ENCODE peak calls at places on chromosomes 2 and 18, in seven cellular contexts. S is NB4, Q is GM12878, O is K562, K is H1, G is HCT116, A is HepG2. Y is an unnamed sample.

GRCh38 chr18:48827321-48828200 is 123.2 kb downstream of the SMAD7 start:
- DNase-seq in O (no peak), G (no peak), Q (no peak), S (no peak), A (no peak), K (no peak), Y (no peak)

GRCh38 chr18:36532394-36532793 is 234.9 kb downstream of the FHOD3 start:
- DNase-seq in Q (no peak), O (no peak), G (no peak), A (no peak), S (no peak), K (no peak), Y (no peak)

GRCh38 chr2:227509086-227509485 is 37.1 kb downstream of the AGFG1 start:
- DNase-seq in S (no peak), G (no peak), K (no peak), Q (no peak), A (no peak), O (no peak), Y (no peak)

GRCh38 chr2:140144611-140145010 is 1364.4 kb upstream of the NXPH2 start:
- DNase-seq in G (no peak), O (no peak), S (no peak), K (no peak), Q (no peak), A (no peak), Y (no peak)

GRCh38 chr18:64318547-64318946 is 169.7 kb upstream of the LINC00305 start:
- DNase-seq in K (no peak), Q (no peak), O (no peak), S (no peak), G (no peak), A (no peak), Y (no peak)

GRCh38 chr2:15050483-15050882 is 418.0 kb downstream of the LRATD1 start:
- DNase-seq in O (no peak), G (no peak), Q (no peak), A (no peak), S (no peak), K (no peak), Y (no peak)

GRCh38 chr2:88880441-88880953 is 189.0 kb downstream of the RPIA start:
- DNase-seq in A (peak), O (peak), S (peak), Q (no peak), G (peak), K (no peak), Y (peak)

GRCh38 chr2:45707034-45707433 is 55.6 kb downstream of the PRKCE start:
- DNase-seq in A (no peak), Q (no peak), O (no peak), S (no peak), K (no peak), G (no peak), Y (no peak)

GRCh38 chr2:168348076-168348475 is 100.7 kb upstream of the STK39 start:
- DNase-seq in S (peak), A (peak), K (no peak), Q (no peak), G (peak), O (peak), Y (peak)

GRCh38 chr2:73233932-73234832 is at the start of gene CCT7:
- DNase-seq in A (peak), Q (peak), G (peak), O (peak), S (peak), K (no peak), Y (peak)
- TF ChIP-seq POLR2A in A (peak), Q (peak), G (peak), O (peak), S (peak), K (peak), Y (peak)

DNA sequence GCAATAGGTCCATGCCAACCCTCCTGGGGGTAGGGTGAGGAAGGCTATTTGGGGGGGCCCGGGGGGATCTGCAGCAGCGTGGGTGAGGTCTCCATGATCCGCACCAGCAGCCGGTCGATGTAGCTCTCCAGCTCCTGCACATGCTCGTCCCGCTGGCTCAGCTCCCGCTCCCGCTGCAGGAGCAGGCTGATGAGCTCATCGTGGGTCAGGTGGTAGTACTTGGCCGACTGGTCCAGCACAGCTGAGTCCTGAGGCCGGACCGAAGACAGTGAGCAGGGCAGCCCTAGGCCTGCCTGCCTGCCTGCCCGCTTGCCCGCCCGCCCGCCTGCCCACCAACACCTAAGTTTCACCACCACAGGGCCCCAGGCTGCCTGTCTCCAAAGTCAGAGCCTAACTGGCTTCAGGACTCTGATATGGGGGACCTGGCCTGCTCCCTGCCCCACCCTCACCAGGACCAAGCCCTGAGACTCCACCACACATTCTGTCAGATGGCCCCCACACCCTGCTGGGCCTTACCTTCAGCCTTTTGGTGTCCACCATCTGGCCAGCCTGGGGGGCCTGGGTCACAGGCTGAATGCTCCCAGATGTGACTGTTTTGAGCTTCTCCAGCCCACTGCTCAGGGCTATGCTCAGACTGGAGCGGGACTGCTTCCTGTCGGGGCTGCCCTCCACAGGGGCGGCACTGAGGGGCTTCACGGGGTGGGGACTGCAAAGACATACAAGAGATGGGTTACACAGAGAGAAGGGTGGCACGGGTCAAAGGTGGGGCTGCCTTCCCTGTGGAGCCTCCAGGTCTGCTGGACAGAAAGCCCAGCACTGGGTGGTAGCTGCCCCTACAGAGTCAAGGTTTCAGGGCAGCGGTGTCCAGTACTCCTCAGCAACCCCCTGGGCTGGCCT is 4.2 kb upstream of the SFXN5 start:
- DNase-seq in S (no peak), G (no peak), O (no peak), K (no peak), A (no peak), Q (no peak), Y (no peak)
- TF ChIP-seq MAX in S (no peak), G (no peak), O (no peak), K (no peak), A (no peak), Q (no peak), Y (no peak)

DNA sequence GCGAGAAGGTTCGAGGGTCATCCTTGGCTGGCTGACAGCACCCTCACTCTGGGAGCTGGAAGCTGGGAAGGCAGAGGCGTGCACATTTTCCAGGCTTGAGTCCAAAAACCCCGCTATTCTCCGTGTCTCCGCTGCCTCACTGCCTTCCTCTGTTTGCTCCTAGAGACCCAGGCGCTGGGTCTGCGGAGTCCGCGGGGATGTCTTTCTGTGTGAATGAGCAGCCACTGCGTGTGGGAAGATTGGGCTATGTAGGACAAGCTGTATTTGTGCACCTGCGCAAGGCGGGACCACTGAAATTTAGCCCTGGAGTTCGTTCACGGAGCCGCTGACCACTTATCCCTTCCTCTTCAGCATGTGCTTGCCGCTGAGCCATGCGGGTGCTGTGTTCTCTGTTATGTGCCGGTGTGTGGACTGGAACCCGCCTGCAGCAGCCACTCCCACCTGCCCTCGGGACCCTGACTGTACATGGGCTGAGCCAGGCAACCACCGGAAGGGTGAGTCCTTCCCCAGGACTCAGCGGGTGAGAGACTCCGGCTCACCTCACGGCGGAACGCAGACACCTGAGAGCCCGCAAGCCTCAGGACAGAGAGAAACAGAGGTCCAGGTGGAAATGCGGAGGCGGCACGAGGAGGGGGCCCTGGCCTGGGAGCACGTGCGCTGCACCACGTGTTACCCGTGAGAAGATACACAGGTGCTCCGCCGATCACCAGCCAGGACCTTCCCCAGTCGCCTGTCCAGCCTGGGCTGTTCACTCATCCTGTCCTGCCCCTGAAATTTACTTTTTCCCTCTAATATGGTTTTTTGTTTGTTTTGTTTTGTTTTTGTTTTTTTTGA is 44.0 kb downstream of the TWIST2 start:
- DNase-seq in O (no peak), A (no peak), Q (no peak), S (no peak), K (no peak), G (no peak), Y (no peak)
- H3K4me3 ChIP-seq in O (no peak), A (no peak), Q (no peak), S (no peak), K (no peak), G (no peak), Y (no peak)

GRCh38 chr2:221761260-221761659 is 189.2 kb upstream of the EPHA4 start:
- DNase-seq in Q (no peak), K (no peak), O (no peak), S (no peak), A (no peak), G (no peak), Y (no peak)
- TF ChIP-seq POLR2A in Q (no peak), K (no peak), O (no peak), S (no peak), A (no peak), G (no peak), Y (no peak)

DNA sequence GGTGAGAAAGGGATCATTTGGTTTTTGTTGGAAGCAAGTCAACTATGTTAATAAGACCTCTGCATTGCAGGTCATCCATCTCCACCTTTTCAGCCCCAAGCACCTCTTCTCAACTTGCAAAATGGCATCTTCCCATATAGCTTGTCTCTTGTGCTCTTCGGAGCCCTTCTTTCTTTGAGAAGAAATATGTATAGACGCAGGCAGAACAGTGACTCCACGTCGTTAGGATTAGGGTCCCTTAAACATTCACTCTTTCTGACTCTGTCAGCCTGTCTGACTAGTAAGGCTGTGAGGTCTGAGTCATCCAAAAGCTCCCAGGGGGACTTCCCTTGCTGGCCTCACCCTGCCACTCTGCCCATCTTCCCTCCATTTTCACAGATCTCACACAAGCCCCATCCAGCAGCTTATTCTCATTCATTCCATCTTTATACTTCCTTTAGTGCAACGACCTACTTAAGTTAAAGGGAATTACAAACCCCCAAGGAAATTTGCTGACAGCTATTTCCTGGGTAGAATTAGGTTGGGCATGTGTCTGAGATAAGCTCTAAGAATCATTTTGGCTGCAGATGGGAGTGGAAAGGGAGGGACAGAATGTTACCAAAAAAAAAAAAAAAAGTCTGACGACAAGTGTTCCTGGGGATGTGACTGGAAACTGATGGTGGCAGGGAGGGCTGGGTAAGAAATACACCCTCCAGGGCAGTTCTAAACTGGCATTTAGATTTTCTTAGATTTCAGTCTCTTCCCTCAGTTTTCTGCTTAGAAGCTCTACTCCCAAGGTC is 37.7 kb upstream of the MEX3C start:
- DNase-seq in O (no peak), S (peak), A (no peak), G (no peak), K (no peak), Q (no peak), Y (peak)
- TF ChIP-seq MAX in O (no peak), S (no peak), A (no peak), G (no peak), K (no peak), Q (no peak), Y (peak)

DNA sequence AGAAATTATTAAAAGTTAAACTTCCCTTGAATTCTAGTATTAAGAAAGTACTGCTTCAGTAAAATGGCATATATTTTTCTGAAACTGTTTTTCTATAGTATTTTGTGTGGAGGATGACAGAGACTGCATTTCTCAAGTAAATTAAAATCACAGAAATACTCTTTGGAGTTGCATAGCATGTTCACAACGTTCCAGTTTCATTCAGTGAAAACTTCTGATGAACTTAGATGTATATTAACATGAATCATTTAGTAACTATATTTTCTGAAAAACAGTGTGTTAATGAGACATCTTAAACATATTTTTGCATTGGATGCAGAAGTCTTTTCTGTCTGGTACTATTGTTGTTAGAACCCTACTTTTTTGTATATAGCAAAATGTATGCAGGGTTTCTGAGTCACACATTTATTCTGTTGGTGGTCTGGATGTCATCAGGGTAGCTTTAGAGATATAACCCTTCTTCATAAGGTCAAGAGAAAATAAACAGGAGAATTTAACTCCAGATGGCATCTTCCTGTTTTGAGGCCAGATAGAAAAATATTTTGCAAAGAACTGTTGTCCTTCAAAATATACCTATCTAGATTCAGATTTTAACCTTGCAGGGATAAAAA is 5.1 kb downstream of the COL3A1 start:
- DNase-seq in S (no peak), G (no peak), O (no peak), A (no peak), K (no peak), Q (no peak), Y (no peak)
- H3K4me3 ChIP-seq in S (no peak), G (no peak), O (no peak), A (no peak), K (no peak), Q (no peak), Y (no peak)

DNA sequence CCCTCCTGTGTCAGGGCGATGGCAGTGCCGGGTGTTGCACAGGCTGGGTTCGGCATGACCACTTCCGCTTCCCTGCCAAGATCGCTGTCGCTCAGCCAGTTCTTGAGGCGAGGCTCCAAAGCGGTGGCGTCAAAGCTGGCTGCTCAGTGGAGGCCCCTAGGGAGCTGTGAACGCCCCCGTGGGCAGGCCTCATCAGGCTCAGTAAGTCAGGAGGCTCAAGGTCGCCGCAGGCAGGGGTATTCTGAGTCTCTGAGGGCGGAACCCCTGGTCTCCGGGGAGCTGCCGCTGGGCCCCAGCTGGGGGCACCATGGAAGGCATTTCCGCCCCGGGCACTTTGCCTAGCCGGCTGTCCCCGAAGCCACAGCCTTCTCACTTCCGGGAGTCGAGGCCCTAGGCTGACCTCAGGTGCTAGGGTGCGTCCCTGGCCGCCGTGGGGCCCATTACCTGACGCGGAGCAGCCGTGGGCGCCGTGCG is 210.4 kb downstream of the SOCS6 start:
- DNase-seq in S (peak), G (no peak), O (no peak), A (no peak), Q (no peak), K (no peak), Y (no peak)
- TF ChIP-seq POLR2A in S (no peak), G (no peak), O (no peak), A (no peak), Q (no peak), K (no peak), Y (no peak)

DNA sequence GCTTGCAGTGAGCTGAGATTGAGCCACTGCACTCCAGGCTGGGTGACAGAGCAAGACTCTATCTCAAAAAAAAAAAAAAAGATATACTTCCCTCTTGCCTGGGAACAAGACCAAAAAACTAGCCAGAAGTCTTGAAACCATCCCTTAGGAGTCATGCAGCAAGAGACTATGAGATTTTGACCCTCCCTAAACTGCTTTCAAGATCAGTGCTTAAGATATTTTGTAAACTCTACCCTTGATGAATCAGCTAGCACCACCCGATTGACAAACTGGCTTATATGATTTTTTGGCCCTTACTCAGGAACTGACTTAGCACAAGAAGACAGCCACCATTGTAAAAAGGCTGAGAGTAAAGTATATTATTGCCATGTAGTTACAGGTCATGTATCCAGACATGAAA is 3.8 kb downstream of the SULT1C3 start:
- DNase-seq in Q (no peak), G (no peak), S (no peak), O (no peak), K (no peak), A (no peak), Y (no peak)
- TF ChIP-seq MAX in Q (no peak), G (no peak), S (no peak), O (no peak), K (no peak), A (no peak), Y (no peak)

GRCh38 chr2:110675679-110676078 is 2.2 kb downstream of the BUB1 start:
- DNase-seq in O (no peak), G (no peak), Q (no peak), K (no peak), A (no peak), S (no peak), Y (no peak)
- H3K4me3 ChIP-seq in O (peak), G (no peak), Q (peak), K (no peak), A (no peak), S (peak), Y (no peak)

GRCh38 chr2:38438133-38438532 is 61.1 kb upstream of the ATL2 start:
- DNase-seq in A (peak), S (no peak), Q (no peak), O (no peak), K (no peak), G (no peak), Y (no peak)

GRCh38 chr2:38438536-38439225 is 61.6 kb upstream of the ATL2 start:
- DNase-seq in O (no peak), K (no peak), Q (peak), G (no peak), A (no peak), S (no peak), Y (no peak)

GRCh38 chr2:38439807-38440300 is 62.8 kb upstream of the ATL2 start:
- DNase-seq in Q (no peak), O (no peak), S (no peak), A (no peak), K (no peak), G (no peak), Y (no peak)

GRCh38 chr2:38440655-38441054 is 63.6 kb upstream of the ATL2 start:
- DNase-seq in S (peak), A (no peak), Q (no peak), K (no peak), G (no peak), O (peak), Y (no peak)

GRCh38 chr2:38439226-38439612 is 62.1 kb upstream of the ATL2 start:
- DNase-seq in G (no peak), A (no peak), Q (no peak), S (no peak), K (no peak), O (no peak), Y (no peak)
- TF ChIP-seq POLR2A in G (no peak), A (no peak), Q (no peak), S (no peak), K (no peak), O (no peak), Y (no peak)